ENCODE peak calls at places on chromosomes 1 and 21, in six cellular contexts. J is AG04449, L is WTC11, K is transverse colon, B is H9, M is body of pancreas. D is an unnamed sample.

GRCh38 chr1:209800984-209801834 is 4.7 kb downstream of the IRF6 start:
- DNase-seq in K (no peak), J (no peak), B (no peak), L (no peak), M (no peak), D (no peak)

GRCh38 chr1:212098340-212098739 is 62.8 kb downstream of the DTL start:
- DNase-seq in L (no peak), J (no peak), M (no peak), B (no peak), K (no peak), D (no peak)

GRCh38 chr1:198959032-198959431 is 320.2 kb downstream of the PTPRC start:
- DNase-seq in M (no peak), B (no peak), K (no peak), J (no peak), L (no peak), D (no peak)

GRCh38 chr1:154574715-154575114 is 7.1 kb downstream of the CHRNB2 start:
- DNase-seq in K (no peak), L (no peak), J (no peak), M (no peak), B (no peak), D (no peak)

GRCh38 chr21:25398630-25399029 is 208.7 kb downstream of the MRPL39 start:
- DNase-seq in L (no peak), K (no peak), B (no peak), M (no peak), J (no peak), D (no peak)

GRCh38 chr1:158362501-158362900 is 8.8 kb downstream of the CD1E start:
- DNase-seq in L (no peak), K (no peak), J (no peak), B (no peak), M (no peak), D (no peak)

GRCh38 chr1:243977104-243977503 is 74.0 kb upstream of the ZBTB18 start:
- DNase-seq in L (no peak), K (no peak), M (no peak), B (no peak), J (peak; percentile 23), D (no peak)

GRCh38 chr1:181479137-181479745 is 4.1 kb upstream of the CACNA1E start:
- DNase-seq in M (peak; percentile 55), J (peak; percentile 16), K (peak; percentile 26), B (peak; percentile 54), L (peak; percentile 56), D (peak; percentile 43)

GRCh38 chr1:245153645-245154428 is 948 bp upstream of the KIF26B start:
- DNase-seq in M (no peak), B (peak; percentile 45), K (no peak), J (no peak), L (no peak), D (peak; percentile 36)

GRCh38 chr1:178931843-178932551 is 61.1 kb upstream of the ANGPTL1 start:
- DNase-seq in B (no peak), L (no peak), M (peak; percentile 55), J (no peak), K (peak; percentile 63), D (no peak)

GRCh38 chr1:2024451-2024850 is 5.3 kb downstream of the GABRD start:
- DNase-seq in B (no peak), L (no peak), M (no peak), K (no peak), J (no peak), D (no peak)

GRCh38 chr21:36627242-36627641 is 71.7 kb upstream of the SIM2 start:
- DNase-seq in B (no peak), J (peak; percentile 71), K (no peak), L (no peak), M (no peak), D (no peak)

GRCh38 chr1:8031176-8031785 is 5.2 kb upstream of the ERRFI1 start:
- DNase-seq in K (no peak), B (no peak), L (no peak), M (peak; percentile 45), J (no peak), D (no peak)

GRCh38 chr1:11653616-11654570 is at the start of gene FBXO2:
- DNase-seq in K (peak; percentile 33), B (no peak), J (no peak), M (peak; percentile 74), L (no peak), D (no peak)

GRCh38 chr1:245051349-245052221 is 103.2 kb upstream of the KIF26B start:
- DNase-seq in J (no peak), B (peak; percentile 61), M (peak; percentile 29), K (no peak), L (peak; percentile 24), D (peak; percentile 27)

GRCh38 chr21:44702973-44703730 is 6.2 kb downstream of the KRTAP10-12 start:
- DNase-seq in L (no peak), K (no peak), M (no peak), J (no peak), B (no peak), D (no peak)

GRCh38 chr21:44003307-44003966 is 8.7 kb upstream of the TRAPPC10 start:
- DNase-seq in L (no peak), J (no peak), M (no peak), B (no peak), K (no peak), D (no peak)

GRCh38 chr1:19974822-19975416 is 4.5 kb downstream of the PLA2G2A start:
- DNase-seq in B (peak; percentile 78), L (peak; percentile 66), K (peak; percentile 61), M (peak; percentile 51), J (peak; percentile 28), D (peak; percentile 65)

GRCh38 chr1:162629077-162629637 is 3.1 kb upstream of the DDR2 start:
- DNase-seq in J (peak; percentile 50), M (no peak), B (no peak), L (no peak), K (no peak), D (no peak)

GRCh38 chr21:43854773-43855633 is 10.0 kb upstream of the AGPAT3 start:
- DNase-seq in L (no peak), B (no peak), K (no peak), M (no peak), J (no peak), D (no peak)

GRCh38 chr1:63322944-63323865 is 838 bp downstream of the FOXD3 start:
- DNase-seq in M (no peak), K (peak; percentile 31), L (peak; percentile 63), J (no peak), B (peak; percentile 74), D (peak; percentile 38)

GRCh38 chr1:106986603-106987002 is 69.9 kb upstream of the PRMT6 start:
- DNase-seq in J (no peak), L (no peak), M (no peak), B (no peak), K (no peak), D (no peak)

GRCh38 chr1:193680247-193680923 is 494.0 kb upstream of the B3GALT2 start:
- DNase-seq in M (no peak), J (no peak), K (no peak), B (no peak), L (no peak), D (no peak)

GRCh38 chr1:11501906-11502485 is 23.0 kb downstream of the DISP3 start:
- DNase-seq in B (no peak), L (no peak), J (no peak), K (no peak), M (no peak), D (no peak)

GRCh38 chr1:11736746-11737639 is 1.1 kb downstream of the AGTRAP start:
- DNase-seq in M (peak; percentile 64), L (peak; percentile 46), K (peak; percentile 47), B (peak; percentile 68), J (peak; percentile 34), D (peak; percentile 37)

GRCh38 chr21:24042687-24043086 is 1564.6 kb downstream of the MRPL39 start:
- DNase-seq in M (no peak), K (no peak), B (no peak), L (no peak), J (no peak), D (no peak)

GRCh38 chr21:24050233-24050632 is 1557.0 kb downstream of the MRPL39 start:
- DNase-seq in J (no peak), L (no peak), M (no peak), K (no peak), B (no peak), D (no peak)

GRCh38 chr21:24046816-24047443 is 1560.4 kb downstream of the MRPL39 start:
- DNase-seq in J (no peak), B (no peak), M (no peak), L (no peak), K (no peak), D (no peak)

GRCh38 chr21:24045373-24045772 is 1561.9 kb downstream of the MRPL39 start:
- DNase-seq in J (no peak), K (no peak), M (no peak), L (no peak), B (no peak), D (no peak)

GRCh38 chr21:24045775-24046215 is 1561.5 kb downstream of the MRPL39 start:
- DNase-seq in B (no peak), L (peak; percentile 9), M (peak; percentile 67), K (peak; percentile 10), J (peak; percentile 82), D (peak; percentile 18)
- TF ChIP-seq CTCF in B (no peak), L (no peak), M (no peak), K (no peak), J (peak; percentile 44), D (no peak)

GRCh38 chr1:203593723-203594122 is 32.9 kb upstream of the ATP2B4 start:
- DNase-seq in B (peak; percentile 52), K (peak; percentile 56), M (peak; percentile 27), L (peak; percentile 55), J (no peak), D (no peak)
- TF ChIP-seq CTCF in B (peak; percentile 65), K (peak; percentile 51), M (peak; percentile 34), L (no peak), J (no peak), D (no peak)

GRCh38 chr1:41475859-41476567 is 8.5 kb downstream of the EDN2 start:
- DNase-seq in M (no peak), L (no peak), B (no peak), K (no peak), J (no peak), D (no peak)
- TF ChIP-seq CTCF in M (no peak), L (no peak), B (peak; percentile 21), K (no peak), J (no peak), D (no peak)

DNA sequence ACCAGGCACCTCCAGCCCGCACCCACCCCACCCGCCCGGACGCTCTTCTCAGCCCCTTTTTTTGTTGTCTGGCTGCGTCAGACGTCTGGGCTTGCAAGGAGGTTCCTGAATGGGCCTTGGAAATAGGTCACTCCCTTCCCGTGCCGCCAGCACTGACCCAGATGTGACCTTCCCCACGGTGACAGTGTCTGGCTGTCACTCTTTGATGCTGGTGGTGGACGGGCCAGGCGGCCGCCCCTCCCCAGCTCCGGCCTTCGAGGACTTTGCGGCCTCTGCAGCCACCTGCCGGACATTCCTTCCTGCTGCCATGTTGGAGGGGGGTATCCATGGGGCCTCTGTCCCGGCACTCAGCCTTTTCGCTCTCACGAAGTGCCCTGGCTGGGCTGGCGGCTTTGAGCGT is 30.2 kb downstream of the SPSB1 start:
- DNase-seq in L (no peak), J (no peak), B (no peak), M (peak; percentile 58), K (no peak), D (no peak)
- TF ChIP-seq CTCF in L (no peak), J (no peak), B (no peak), M (no peak), K (no peak), D (no peak)